ENCODE peak calls at places on chromosomes 5 and 9, in seven cellular contexts. Z, P, H, A, D, S and E are unnamed samples.

GRCh38 chr9:7777776-7778175 is 21.8 kb downstream of the DMAC1 start:
- DNase-seq in P (no peak), S (no peak), A (no peak), Z (no peak), H (no peak), D (no peak), E (no peak)

GRCh38 chr9:130938652-130939404 is at the start of gene FIBCD1:
- DNase-seq in S (peak; percentile 30), P (peak; percentile 67), Z (peak; percentile 72), H (no peak), A (no peak), D (no peak), E (no peak)

GRCh38 chr9:38432922-38433510 is 8.8 kb upstream of the IGFBPL1 start:
- DNase-seq in A (no peak), H (no peak), D (no peak), P (peak; percentile 34), S (no peak), Z (no peak), E (peak; percentile 10)

GRCh38 chr5:127840198-127840524 is 137.0 kb downstream of the CCDC192 start:
- DNase-seq in H (no peak), P (no peak), A (no peak), D (no peak), S (no peak), Z (no peak), E (no peak)

GRCh38 chr5:83204651-83205050 is 127.3 kb downstream of the XRCC4 start:
- DNase-seq in S (no peak), A (no peak), H (no peak), P (no peak), Z (no peak), D (no peak), E (no peak)

GRCh38 chr5:63135306-63135705 is 556.7 kb downstream of the LRRC70 start:
- DNase-seq in S (no peak), D (no peak), H (no peak), P (no peak), A (no peak), Z (no peak), E (no peak)

GRCh38 chr9:134205636-134206316 is 41.4 kb upstream of the RNU6ATAC start:
- DNase-seq in D (peak; percentile 84), Z (no peak), A (no peak), S (no peak), H (no peak), P (no peak), E (no peak)

GRCh38 chr5:124746916-124747769 is 704 bp upstream of the ZNF608 start:
- DNase-seq in Z (peak; percentile 55), A (no peak), P (peak; percentile 49), S (peak; percentile 11), D (peak; percentile 77), H (no peak), E (no peak)

GRCh38 chr5:135130526-135131215 is 96.6 kb upstream of the PITX1 start:
- DNase-seq in S (no peak), A (no peak), H (no peak), D (no peak), P (no peak), Z (no peak), E (no peak)

GRCh38 chr9:106799146-106799545 is 63.8 kb upstream of the ZNF462 start:
- DNase-seq in A (no peak), P (no peak), Z (no peak), S (no peak), H (no peak), D (no peak), E (no peak)

GRCh38 chr5:108260105-108260857 is 121.6 kb downstream of the FBXL17 start:
- DNase-seq in P (peak; percentile 35), S (peak; percentile 66), A (peak; percentile 48), H (peak; percentile 61), Z (peak; percentile 20), D (peak; percentile 53), E (peak; percentile 35)

GRCh38 chr5:1743061-1743768 is 56.4 kb downstream of the MRPL36 start:
- DNase-seq in A (no peak), Z (no peak), D (no peak), H (no peak), S (no peak), P (no peak), E (peak; percentile 9)

GRCh38 chr5:38776494-38776893 is 69.3 kb upstream of the OSMR start:
- DNase-seq in D (no peak), Z (no peak), A (no peak), H (no peak), S (no peak), P (no peak), E (no peak)

GRCh38 chr5:116900793-116901192 is 326.2 kb upstream of the SEMA6A start:
- DNase-seq in P (no peak), S (no peak), A (no peak), H (no peak), D (no peak), Z (no peak), E (no peak)